ENCODE peak calls at places on chromosomes 12 and 14, in four cellular contexts. Z, A, T and H are unnamed samples.

GRCh38 chr14:105043656-105044055 is 21.6 kb downstream of the GPR132 start:
- DNase-seq in Z (no peak), T (no peak), A (no peak), H (no peak)

GRCh38 chr12:84276215-84276614 is 636.4 kb downstream of the SLC6A15 start:
- DNase-seq in A (no peak), Z (no peak), T (no peak), H (no peak)

GRCh38 chr14:54803396-54803795 is 99.2 kb downstream of the GCH1 start:
- DNase-seq in T (no peak), A (no peak), Z (no peak), H (no peak)

GRCh38 chr14:90454041-90455000 is 57.5 kb downstream of the CALM1 start:
- DNase-seq in A (peak; percentile 13), T (no peak), Z (no peak), H (no peak)

GRCh38 chr12:118534003-118534402 is 157.6 kb downstream of the SUDS3 start:
- DNase-seq in A (no peak), T (no peak), Z (no peak), H (no peak)

GRCh38 chr14:34052658-34053014 is 101.8 kb upstream of the EGLN3 start:
- DNase-seq in T (no peak), A (peak; percentile 50), Z (no peak), H (no peak)

GRCh38 chr14:94827711-94828505 is 58.0 kb upstream of the GSC start:
- DNase-seq in T (no peak), A (no peak), Z (no peak), H (no peak)

GRCh38 chr14:104085032-104085888 is at the start of gene ASPG:
- DNase-seq in A (no peak), T (no peak), Z (no peak), H (no peak)

GRCh38 chr14:46985529-46986137 is 334.1 kb upstream of the RPL10L start:
- DNase-seq in A (no peak), Z (no peak), T (no peak), H (no peak)

GRCh38 chr14:53596845-53597525 is 359.6 kb downstream of the BMP4 start:
- DNase-seq in A (no peak), Z (no peak), T (no peak), H (no peak)

GRCh38 chr14:21343035-21343794 is 40.6 kb downstream of the SUPT16H start:
- DNase-seq in Z (no peak), A (no peak), T (no peak), H (no peak)

GRCh38 chr14:64601571-64601970 is 51.8 kb downstream of the PPP1R36 start:
- DNase-seq in T (no peak), Z (no peak), A (no peak), H (no peak)

GRCh38 chr12:70719672-70720420 is 82.6 kb upstream of the PTPRB start:
- DNase-seq in T (peak; percentile 3), Z (peak; percentile 71), A (peak; percentile 13), H (no peak)

GRCh38 chr12:71421007-71421406 is 18.6 kb upstream of the LGR5 start:
- DNase-seq in T (no peak), A (no peak), Z (no peak), H (no peak)

GRCh38 chr14:67391266-67391665 is 20.7 kb downstream of the PLEK2 start:
- DNase-seq in Z (no peak), A (no peak), T (no peak), H (no peak)